ENCODE peak calls at places on chromosome 5, in four cellular contexts. One of them, this sample, is unnamed.

GRCh38 chr5:86806206-86806605 is 188.5 kb downstream of the COX7C start:
- DNase-seq in breast epithelium: no peak
- DNase-seq in body of pancreas: no peak
- DNase-seq in colonic mucosa: no peak
- DNase-seq in this sample: no peak

GRCh38 chr5:37424441-37424840 is 45.3 kb downstream of the WDR70 start:
- DNase-seq in breast epithelium: no peak
- DNase-seq in colonic mucosa: no peak
- DNase-seq in body of pancreas: no peak
- DNase-seq in this sample: no peak

GRCh38 chr5:170861855-170862766 is at the start of gene RANBP17:
- DNase-seq in colonic mucosa: peak; percentile 59
- DNase-seq in body of pancreas: peak; percentile 64
- DNase-seq in breast epithelium: no peak
- DNase-seq in this sample: peak; percentile 46

GRCh38 chr5:14108170-14108996 is 34.8 kb upstream of the TRIO start:
- DNase-seq in body of pancreas: peak; percentile 76
- DNase-seq in colonic mucosa: peak; percentile 78
- DNase-seq in breast epithelium: no peak
- DNase-seq in this sample: peak; percentile 62

GRCh38 chr5:170630711-170631141 is 126.9 kb downstream of the KCNIP1 start:
- DNase-seq in colonic mucosa: no peak
- DNase-seq in breast epithelium: no peak
- DNase-seq in body of pancreas: no peak
- DNase-seq in this sample: no peak

GRCh38 chr5:143398053-143398355 is 5.5 kb downstream of the NR3C1 start:
- DNase-seq in body of pancreas: no peak
- DNase-seq in breast epithelium: no peak
- DNase-seq in colonic mucosa: no peak
- DNase-seq in this sample: no peak

GRCh38 chr5:115170924-115171510 is 1.3 kb upstream of the TRIM36 start:
- DNase-seq in body of pancreas: no peak
- DNase-seq in colonic mucosa: no peak
- DNase-seq in breast epithelium: no peak
- DNase-seq in this sample: no peak

GRCh38 chr5:134247411-134247810 is 21.5 kb upstream of the PPP2CA start:
- DNase-seq in body of pancreas: no peak
- DNase-seq in breast epithelium: no peak
- DNase-seq in colonic mucosa: no peak
- DNase-seq in this sample: no peak

GRCh38 chr5:9034671-9035070 is 511.2 kb downstream of the SEMA5A start:
- DNase-seq in body of pancreas: no peak
- DNase-seq in colonic mucosa: no peak
- DNase-seq in breast epithelium: no peak
- DNase-seq in this sample: no peak

GRCh38 chr5:108842260-108842659 is 94.6 kb downstream of the FER start:
- DNase-seq in breast epithelium: no peak
- DNase-seq in colonic mucosa: no peak
- DNase-seq in body of pancreas: no peak
- DNase-seq in this sample: no peak

GRCh38 chr5:83095163-83095972 is 18.0 kb downstream of the XRCC4 start:
- DNase-seq in colonic mucosa: no peak
- DNase-seq in body of pancreas: no peak
- DNase-seq in breast epithelium: no peak
- DNase-seq in this sample: no peak

GRCh38 chr5:89401012-89401411 is 518.0 kb upstream of the MEF2C start:
- DNase-seq in body of pancreas: no peak
- DNase-seq in colonic mucosa: no peak
- DNase-seq in breast epithelium: no peak
- DNase-seq in this sample: peak; percentile 55

GRCh38 chr5:11494340-11494739 is 409.9 kb downstream of the CTNND2 start:
- DNase-seq in body of pancreas: no peak
- DNase-seq in breast epithelium: no peak
- DNase-seq in colonic mucosa: no peak
- DNase-seq in this sample: no peak

GRCh38 chr5:94276056-94276455 is 342.3 kb downstream of the KIAA0825 start:
- DNase-seq in breast epithelium: no peak
- DNase-seq in body of pancreas: no peak
- DNase-seq in colonic mucosa: no peak
- DNase-seq in this sample: no peak

GRCh38 chr5:95720094-95720793 is 10.9 kb upstream of the RHOBTB3 start:
- DNase-seq in colonic mucosa: no peak
- DNase-seq in breast epithelium: no peak
- DNase-seq in body of pancreas: peak; percentile 62
- DNase-seq in this sample: no peak

GRCh38 chr5:126477681-126478117 is 54.5 kb downstream of the GRAMD2B start:
- DNase-seq in body of pancreas: no peak
- DNase-seq in colonic mucosa: no peak
- DNase-seq in breast epithelium: no peak
- DNase-seq in this sample: no peak

GRCh38 chr5:39100851-39101396 is 26.7 kb upstream of the RICTOR start:
- DNase-seq in breast epithelium: peak; percentile 51
- DNase-seq in body of pancreas: no peak
- DNase-seq in colonic mucosa: no peak
- DNase-seq in this sample: no peak

GRCh38 chr5:139746691-139747582 is 48.7 kb upstream of the PSD2 start:
- DNase-seq in breast epithelium: no peak
- DNase-seq in colonic mucosa: no peak
- DNase-seq in body of pancreas: peak; percentile 47
- DNase-seq in this sample: peak; percentile 45

GRCh38 chr5:151002250-151002649 is 18.1 kb upstream of the GPX3 start:
- DNase-seq in body of pancreas: no peak
- DNase-seq in breast epithelium: no peak
- DNase-seq in colonic mucosa: peak; percentile 30
- DNase-seq in this sample: no peak
- TF ChIP-seq CTCF in body of pancreas: peak; percentile 59
- TF ChIP-seq CTCF in breast epithelium: peak; percentile 70
- TF ChIP-seq CTCF in colonic mucosa: peak; percentile 25
- TF ChIP-seq CTCF in this sample: peak; percentile 64

GRCh38 chr5:150641826-150642566 is 1.5 kb downstream of the SYNPO start:
- DNase-seq in body of pancreas: no peak
- DNase-seq in breast epithelium: no peak
- DNase-seq in colonic mucosa: no peak
- DNase-seq in this sample: no peak
- H3K4me3 ChIP-seq in body of pancreas: no peak overlapping the region
- H3K4me3 ChIP-seq in breast epithelium: no peak overlapping the region
- H3K4me3 ChIP-seq in colonic mucosa: no peak overlapping the region
- H3K4me3 ChIP-seq in this sample: peak overlapping the region; percentile 49

GRCh38 chr5:137488516-137488915 is 10.6 kb downstream of the SPOCK1 start:
- DNase-seq in body of pancreas: no peak
- DNase-seq in breast epithelium: no peak
- DNase-seq in colonic mucosa: no peak
- DNase-seq in this sample: no peak
- H3K4me1 ChIP-seq in body of pancreas: no peaks in the 10 kb centered on the region
- H3K4me1 ChIP-seq in breast epithelium: no peaks in the 10 kb centered on the region
- H3K4me1 ChIP-seq in colonic mucosa: no peaks in the 10 kb centered on the region
- H3K4me1 ChIP-seq in this sample: no peaks in the 10 kb centered on the region

GRCh38 chr5:107359916-107360234 is 310.9 kb downstream of the EFNA5 start:
- DNase-seq in breast epithelium: no peak
- DNase-seq in colonic mucosa: no peak
- DNase-seq in body of pancreas: no peak
- DNase-seq in this sample: no peak
- TF ChIP-seq CTCF in breast epithelium: no peak
- TF ChIP-seq CTCF in colonic mucosa: no peak
- TF ChIP-seq CTCF in body of pancreas: no peak
- TF ChIP-seq CTCF in this sample: no peak

GRCh38 chr5:180289433-180289832 is 2.5 kb downstream of the MAPK9 start:
- DNase-seq in colonic mucosa: peak; percentile 60
- DNase-seq in body of pancreas: peak; percentile 94
- DNase-seq in breast epithelium: peak; percentile 72
- DNase-seq in this sample: no peak

GRCh38 chr5:180290568-180291233 is 1.2 kb downstream of the MAPK9 start:
- DNase-seq in colonic mucosa: peak; percentile 23
- DNase-seq in breast epithelium: no peak
- DNase-seq in body of pancreas: no peak
- DNase-seq in this sample: no peak

GRCh38 chr5:180291943-180292831 is at the start of gene MAPK9:
- DNase-seq in breast epithelium: peak; percentile 68
- DNase-seq in body of pancreas: peak; percentile 89
- DNase-seq in colonic mucosa: peak; percentile 88
- DNase-seq in this sample: peak; percentile 92

GRCh38 chr5:180289966-180290365 is 1.9 kb downstream of the MAPK9 start:
- DNase-seq in body of pancreas: peak; percentile 33
- DNase-seq in colonic mucosa: no peak
- DNase-seq in breast epithelium: no peak
- DNase-seq in this sample: no peak

GRCh38 chr5:180291234-180291940 is 496 bp downstream of the MAPK9 start:
- DNase-seq in colonic mucosa: peak; percentile 27
- DNase-seq in body of pancreas: peak; percentile 54
- DNase-seq in breast epithelium: no peak
- DNase-seq in this sample: no peak
- H3K4me3 ChIP-seq in colonic mucosa: peak overlapping the region; percentile 73
- H3K4me3 ChIP-seq in body of pancreas: peak overlapping the region; percentile 59
- H3K4me3 ChIP-seq in breast epithelium: peak overlapping the region; percentile 95
- H3K4me3 ChIP-seq in this sample: peak overlapping the region; percentile 82

DNA sequence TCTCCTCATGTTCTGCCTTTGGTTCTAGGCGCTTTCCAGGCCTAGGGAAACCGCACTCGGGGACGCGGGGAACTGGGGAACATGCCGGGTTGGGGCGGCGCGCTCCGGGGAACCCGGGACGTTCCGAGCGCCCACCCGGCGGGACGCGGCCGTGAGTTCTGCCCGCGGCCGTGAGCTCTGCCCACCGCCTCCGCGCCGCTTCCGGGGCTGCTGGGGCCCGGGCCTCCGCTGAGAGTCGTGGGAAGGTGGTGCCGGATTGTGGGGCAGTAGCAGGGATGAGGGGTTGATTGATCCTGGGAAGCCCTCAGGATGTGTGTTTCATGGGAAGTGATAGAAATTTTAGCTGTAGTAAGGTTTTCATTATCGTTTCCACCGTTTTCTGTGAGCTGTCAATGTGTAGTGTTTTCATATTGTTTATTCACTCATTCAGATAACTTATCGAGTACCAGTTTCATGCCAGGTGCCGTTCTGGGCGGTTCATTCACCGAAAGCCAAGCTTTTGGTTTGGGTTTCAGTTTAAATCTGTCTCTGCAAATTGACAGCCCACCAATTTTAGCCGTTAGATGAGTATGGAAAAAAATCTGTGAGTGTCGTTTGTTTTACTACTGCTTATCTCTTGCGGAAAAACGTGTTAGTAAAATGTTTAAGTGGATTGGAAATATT is 657 bp downstream of the MTRR start:
- DNase-seq in breast epithelium: no peak
- DNase-seq in body of pancreas: peak; percentile 52
- DNase-seq in colonic mucosa: no peak
- DNase-seq in this sample: no peak
- H3K4me1 ChIP-seq in breast epithelium: no peaks in the 10 kb centered on the region
- H3K4me1 ChIP-seq in body of pancreas: peaks cover 28% of the 10 kb centered on the region
- H3K4me1 ChIP-seq in colonic mucosa: peaks cover 10% of the 10 kb centered on the region
- H3K4me1 ChIP-seq in this sample: peaks cover 32% of the 10 kb centered on the region

GRCh38 chr5:149988126-149988525 is 12.3 kb downstream of the TIGD6 start:
- DNase-seq in breast epithelium: no peak
- DNase-seq in colonic mucosa: no peak
- DNase-seq in body of pancreas: no peak
- DNase-seq in this sample: no peak

GRCh38 chr5:149995385-149996085 is 4.9 kb downstream of the TIGD6 start:
- DNase-seq in breast epithelium: no peak
- DNase-seq in colonic mucosa: no peak
- DNase-seq in body of pancreas: no peak
- DNase-seq in this sample: peak; percentile 40

GRCh38 chr5:149996186-149996890 is 4.1 kb downstream of the TIGD6 start:
- DNase-seq in colonic mucosa: no peak
- DNase-seq in body of pancreas: no peak
- DNase-seq in breast epithelium: no peak
- DNase-seq in this sample: no peak

GRCh38 chr5:149993471-149993870 is 7.0 kb downstream of the TIGD6 start:
- DNase-seq in breast epithelium: no peak
- DNase-seq in body of pancreas: no peak
- DNase-seq in colonic mucosa: no peak
- DNase-seq in this sample: no peak

GRCh38 chr5:149990518-149991376 is 9.7 kb downstream of the TIGD6 start:
- DNase-seq in body of pancreas: peak; percentile 88
- DNase-seq in colonic mucosa: peak; percentile 86
- DNase-seq in breast epithelium: peak; percentile 64
- DNase-seq in this sample: peak; percentile 72
- TF ChIP-seq CTCF in body of pancreas: peak; percentile 96
- TF ChIP-seq CTCF in colonic mucosa: peak; percentile 87
- TF ChIP-seq CTCF in breast epithelium: peak; percentile 86
- TF ChIP-seq CTCF in this sample: peak; percentile 96

GRCh38 chr5:93151121-93151520 is 429.9 kb downstream of the NR2F1-AS1 start:
- DNase-seq in colonic mucosa: no peak
- DNase-seq in body of pancreas: no peak
- DNase-seq in breast epithelium: no peak
- DNase-seq in this sample: no peak
- H3K4me3 ChIP-seq in colonic mucosa: no peak overlapping the region
- H3K4me3 ChIP-seq in body of pancreas: no peak overlapping the region
- H3K4me3 ChIP-seq in breast epithelium: no peak overlapping the region
- H3K4me3 ChIP-seq in this sample: no peak overlapping the region

This sample was measured in psoas muscle.